ENCODE peak calls at places on chromosomes 7 and 10, in four cellular contexts. One of them, this sample, is unnamed. For H3K4me1, the result is how much of the 10 kb centered on the place peaks cover.

GRCh38 chr10:71217266-71218045 is 5.1 kb downstream of the UNC5B start:
- DNase-seq in K562: no peak
- DNase-seq in astrocyte: no peak
- DNase-seq in heart right ventricle: no peak
- DNase-seq in this sample: no peak

GRCh38 chr10:58453098-58453497 is 59.6 kb upstream of the BICC1 start:
- DNase-seq in astrocyte: no peak
- DNase-seq in heart right ventricle: peak
- DNase-seq in K562: no peak
- DNase-seq in this sample: no peak

GRCh38 chr7:16268821-16269768 is 152.2 kb downstream of the CRPPA start:
- DNase-seq in heart right ventricle: no peak
- DNase-seq in K562: peak
- DNase-seq in astrocyte: peak
- DNase-seq in this sample: no peak

GRCh38 chr10:89278034-89278535 is 23.8 kb upstream of the IFIT2 start:
- DNase-seq in K562: no peak
- DNase-seq in astrocyte: peak
- DNase-seq in heart right ventricle: peak
- DNase-seq in this sample: no peak

GRCh38 chr7:129958643-129959479 is 6.1 kb upstream of the UBE2H start:
- DNase-seq in astrocyte: peak
- DNase-seq in heart right ventricle: peak
- DNase-seq in K562: peak
- DNase-seq in this sample: no peak

GRCh38 chr10:99370993-99371392 is 41.8 kb downstream of the CNNM1 start:
- DNase-seq in heart right ventricle: no peak
- DNase-seq in K562: peak
- DNase-seq in astrocyte: peak
- DNase-seq in this sample: no peak

GRCh38 chr7:118158766-118159165 is 25.2 kb upstream of the LSM8 start:
- DNase-seq in K562: no peak
- DNase-seq in heart right ventricle: no peak
- DNase-seq in astrocyte: no peak
- DNase-seq in this sample: no peak

GRCh38 chr10:70328018-70328417 is 44.2 kb upstream of the NPFFR1 start:
- DNase-seq in astrocyte: no peak
- DNase-seq in K562: no peak
- DNase-seq in heart right ventricle: no peak
- DNase-seq in this sample: no peak

GRCh38 chr10:97333601-97334369 is 744 bp downstream of the FRAT2 start:
- DNase-seq in K562: peak
- DNase-seq in astrocyte: peak
- DNase-seq in heart right ventricle: peak
- DNase-seq in this sample: peak

GRCh38 chr7:4725014-4725951 is 43.2 kb downstream of the FOXK1 start:
- DNase-seq in K562: no peak
- DNase-seq in astrocyte: peak
- DNase-seq in heart right ventricle: peak
- DNase-seq in this sample: peak

GRCh38 chr10:22501412-22501811 is 156.1 kb downstream of the SPAG6 start:
- DNase-seq in astrocyte: no peak
- DNase-seq in K562: no peak
- DNase-seq in heart right ventricle: no peak
- DNase-seq in this sample: no peak

GRCh38 chr7:96591900-96592676 is 117.6 kb downstream of the SEM1 start:
- DNase-seq in heart right ventricle: no peak
- DNase-seq in K562: no peak
- DNase-seq in astrocyte: no peak
- DNase-seq in this sample: no peak

GRCh38 chr7:121113288-121113687 is 124.8 kb downstream of the CPED1 start:
- DNase-seq in astrocyte: peak
- DNase-seq in heart right ventricle: no peak
- DNase-seq in K562: no peak
- DNase-seq in this sample: no peak

DNA sequence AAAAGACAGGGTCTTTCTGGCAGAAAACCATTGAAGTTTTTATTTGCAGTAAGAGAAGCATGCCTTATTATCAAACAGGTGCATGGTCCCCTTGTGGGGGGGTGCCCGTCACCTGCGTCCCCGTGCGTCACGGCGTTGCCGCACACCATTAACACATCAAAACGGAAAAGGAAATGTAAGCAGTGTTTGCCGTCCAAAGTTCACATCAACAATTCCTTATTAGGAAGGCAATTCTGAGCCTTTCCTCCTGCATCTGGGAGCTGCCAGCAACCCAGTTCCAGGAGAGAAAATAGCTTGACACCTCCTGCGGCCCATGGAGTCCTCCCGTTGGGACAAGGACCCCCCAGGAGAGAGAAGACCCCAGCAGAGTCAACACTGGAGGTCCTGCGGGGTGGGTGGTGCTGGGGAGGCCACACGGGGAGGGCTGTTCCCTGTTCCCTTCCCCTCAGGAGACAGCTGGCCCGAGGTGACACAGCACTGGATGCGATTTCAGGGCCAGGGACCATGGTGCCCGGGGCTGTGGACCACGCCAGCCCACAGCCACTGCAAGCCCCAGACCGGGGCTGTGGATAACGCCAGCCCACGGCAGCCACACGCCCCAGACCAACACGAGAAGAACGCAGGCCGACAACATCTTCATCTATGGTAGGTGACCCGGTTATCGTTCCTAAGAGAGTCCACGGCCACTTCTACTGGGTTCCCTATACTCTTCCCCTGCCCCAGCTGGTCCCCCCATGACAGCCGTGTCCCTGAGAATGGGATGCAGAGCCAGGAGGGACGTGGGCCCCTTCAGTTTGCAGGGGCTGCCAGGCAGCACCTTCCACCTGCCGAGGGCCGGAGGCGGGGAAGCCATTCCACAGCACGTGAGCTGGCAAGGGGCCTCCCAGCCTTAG is 39.4 kb downstream of the DIP2C start:
- DNase-seq in astrocyte: no peak
- DNase-seq in heart right ventricle: no peak
- DNase-seq in K562: no peak
- DNase-seq in this sample: no peak
- H3K4me1 ChIP-seq in astrocyte: under half
- H3K4me1 ChIP-seq in heart right ventricle: under half
- H3K4me1 ChIP-seq in K562: under half
- H3K4me1 ChIP-seq in this sample: under half

DNA sequence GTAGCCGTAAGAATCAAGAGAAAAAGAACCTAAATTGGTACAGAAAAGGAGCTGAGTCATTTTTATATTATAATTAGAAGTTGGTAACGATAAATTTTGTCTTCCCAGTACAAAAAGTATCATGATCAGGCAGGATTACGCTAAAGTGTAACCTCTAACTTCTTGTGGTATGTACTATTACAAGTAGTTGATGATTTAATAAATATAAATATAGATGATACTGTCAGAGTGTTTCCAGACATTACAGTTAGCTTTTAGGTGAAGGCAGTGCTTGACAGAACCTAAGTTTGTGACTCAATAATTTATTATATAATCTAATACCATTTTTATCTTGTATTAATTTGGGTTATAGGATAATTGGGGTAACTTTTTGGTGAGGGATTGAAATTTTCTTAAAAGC is 53.4 kb downstream of the ZEB1 start:
- DNase-seq in astrocyte: no peak
- DNase-seq in K562: no peak
- DNase-seq in heart right ventricle: no peak
- DNase-seq in this sample: no peak
- H3K4me1 ChIP-seq in astrocyte: under half
- H3K4me1 ChIP-seq in K562: under half
- H3K4me1 ChIP-seq in heart right ventricle: under half
- H3K4me1 ChIP-seq in this sample: under half

GRCh38 chr10:44961231-44961571 is 1.6 kb downstream of the RASSF4 start:
- DNase-seq in heart right ventricle: peak
- DNase-seq in astrocyte: no peak
- DNase-seq in K562: no peak
- DNase-seq in this sample: no peak
- H3K4me1 ChIP-seq in heart right ventricle: half or more
- H3K4me1 ChIP-seq in astrocyte: under half
- H3K4me1 ChIP-seq in K562: under half
- H3K4me1 ChIP-seq in this sample: under half

GRCh38 chr10:110813743-110814472 is 57.8 kb upstream of the PDCD4 start:
- DNase-seq in heart right ventricle: no peak
- DNase-seq in astrocyte: no peak
- DNase-seq in K562: no peak
- DNase-seq in this sample: no peak

GRCh38 chr10:110817614-110818013 is 54.1 kb upstream of the PDCD4 start:
- DNase-seq in K562: no peak
- DNase-seq in heart right ventricle: no peak
- DNase-seq in astrocyte: no peak
- DNase-seq in this sample: no peak

GRCh38 chr10:110812583-110812982 is 59.1 kb upstream of the PDCD4 start:
- DNase-seq in heart right ventricle: no peak
- DNase-seq in K562: no peak
- DNase-seq in astrocyte: no peak
- DNase-seq in this sample: no peak

GRCh38 chr10:110818311-110819257 is 53.1 kb upstream of the PDCD4 start:
- DNase-seq in heart right ventricle: no peak
- DNase-seq in K562: no peak
- DNase-seq in astrocyte: no peak
- DNase-seq in this sample: no peak

GRCh38 chr10:110815354-110816004 is 56.2 kb upstream of the PDCD4 start:
- DNase-seq in K562: no peak
- DNase-seq in astrocyte: no peak
- DNase-seq in heart right ventricle: no peak
- DNase-seq in this sample: no peak
- H3K4me1 ChIP-seq in K562: under half
- H3K4me1 ChIP-seq in astrocyte: under half
- H3K4me1 ChIP-seq in heart right ventricle: under half
- H3K4me1 ChIP-seq in this sample: under half

DNA sequence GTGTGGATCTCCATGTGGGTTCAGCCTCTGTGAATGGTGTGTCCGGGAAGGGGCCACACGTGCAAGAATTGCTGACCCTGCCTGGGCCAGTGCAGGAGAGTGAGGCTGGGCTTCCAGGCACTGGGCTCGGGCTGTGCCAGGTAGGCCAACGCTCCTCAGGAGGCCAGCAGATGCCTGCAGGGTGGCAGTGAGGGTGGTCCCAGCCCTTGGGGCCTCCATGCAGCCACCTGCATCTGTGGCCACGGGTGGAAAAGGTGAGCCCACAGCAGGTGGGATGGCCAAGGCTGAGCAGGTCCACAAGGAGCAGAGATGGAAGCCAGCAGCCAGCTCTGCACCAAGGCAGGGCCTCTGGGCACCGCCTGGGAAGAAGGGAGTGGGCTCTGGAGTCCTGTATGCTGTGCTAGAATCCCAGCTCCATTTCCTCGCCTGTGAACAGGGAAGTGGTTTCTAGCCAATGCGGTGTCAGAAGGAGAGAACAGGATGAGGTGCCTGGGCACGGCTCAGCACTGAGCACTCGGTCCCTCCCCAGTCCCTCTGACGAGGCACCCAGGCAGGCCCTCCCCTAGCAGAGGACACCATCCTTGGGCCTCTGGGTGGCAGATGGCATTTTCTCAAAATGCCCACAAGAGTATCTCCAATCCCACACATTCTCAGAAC is 31.1 kb upstream of the RET start:
- DNase-seq in heart right ventricle: no peak
- DNase-seq in astrocyte: no peak
- DNase-seq in K562: no peak
- DNase-seq in this sample: no peak
- H3K4me1 ChIP-seq in heart right ventricle: under half
- H3K4me1 ChIP-seq in astrocyte: under half
- H3K4me1 ChIP-seq in K562: under half
- H3K4me1 ChIP-seq in this sample: under half

DNA sequence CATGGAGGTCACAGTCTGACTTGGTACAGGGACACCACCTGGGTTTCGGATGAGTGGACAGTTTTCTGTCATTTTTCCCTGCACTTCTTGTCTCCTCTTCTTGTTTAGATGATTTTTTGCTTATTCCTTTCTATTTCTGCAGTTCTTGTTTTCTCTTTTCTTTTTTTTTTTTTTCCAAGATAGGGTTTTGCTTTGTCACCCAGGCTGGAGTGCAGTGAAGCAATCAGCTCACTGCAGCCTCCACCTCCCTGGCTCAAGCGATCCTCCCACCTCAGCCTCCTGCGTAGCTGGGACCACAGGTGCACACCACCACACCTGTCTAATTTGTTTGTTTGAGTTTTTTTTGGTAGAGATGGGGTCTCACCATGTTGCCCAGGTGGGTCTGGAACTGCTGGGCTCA is 49.7 kb upstream of the RASGEF1A start:
- DNase-seq in heart right ventricle: no peak
- DNase-seq in K562: no peak
- DNase-seq in astrocyte: no peak
- DNase-seq in this sample: no peak
- H3K4me1 ChIP-seq in heart right ventricle: under half
- H3K4me1 ChIP-seq in K562: under half
- H3K4me1 ChIP-seq in astrocyte: under half
- H3K4me1 ChIP-seq in this sample: under half

DNA sequence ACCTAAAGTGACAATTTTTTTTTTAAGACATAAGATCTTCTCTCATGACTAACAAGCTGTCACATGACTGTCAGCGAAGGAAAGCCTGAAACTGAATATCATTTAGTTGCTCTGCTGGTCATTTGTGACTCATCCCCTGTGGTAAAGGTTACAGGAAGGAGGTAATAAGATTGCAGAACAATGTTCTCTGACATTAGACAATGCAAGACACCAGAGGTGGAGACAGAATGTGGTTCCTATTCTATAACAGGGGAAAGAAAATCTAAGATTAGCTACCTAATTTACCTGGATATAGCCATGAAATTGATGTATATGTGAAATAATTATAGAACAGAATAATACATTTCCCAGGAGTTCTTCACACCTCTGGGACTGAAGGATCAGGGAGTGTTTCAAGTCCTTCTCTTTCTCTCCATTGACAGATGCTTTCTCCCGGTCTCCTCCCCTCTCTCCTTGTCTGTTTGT is 47.7 kb downstream of the LRGUK start:
- DNase-seq in astrocyte: peak
- DNase-seq in heart right ventricle: no peak
- DNase-seq in K562: peak
- DNase-seq in this sample: no peak
- H3K4me1 ChIP-seq in astrocyte: under half
- H3K4me1 ChIP-seq in heart right ventricle: under half
- H3K4me1 ChIP-seq in K562: under half
- H3K4me1 ChIP-seq in this sample: under half

This sample was measured in CD8-positive, alpha-beta memory T cell.